ENCODE peak calls at places on chromosomes 12 and 14, in eight cellular contexts. U, E, M, H, L, S, B and G are unnamed samples.

GRCh38 chr12:108511633-108512540 is 3.2 kb upstream of the FICD start:
- DNase-seq in U (peak; percentile 42), E (peak; percentile 78), M (peak; percentile 67), H (peak; percentile 88), L (peak; percentile 65), S (peak; percentile 76), B (peak; percentile 78), G (peak; percentile 83)

GRCh38 chr14:67510836-67511235 is 22.3 kb upstream of the PLEKHH1 start:
- DNase-seq in U (no peak), E (no peak), M (no peak), H (no peak), L (no peak), S (no peak), B (no peak), G (no peak)

GRCh38 chr14:64059454-64060198 is 206.8 kb downstream of the SYNE2 start:
- DNase-seq in U (no peak), E (no peak), M (no peak), H (no peak), L (no peak), S (no peak), B (no peak), G (no peak)

GRCh38 chr12:124663771-124664366 is 96.5 kb upstream of the NCOR2 start:
- DNase-seq in U (no peak), E (no peak), M (no peak), H (no peak), L (no peak), S (no peak), B (no peak), G (no peak)

GRCh38 chr12:112908548-112908947 is 1.8 kb downstream of the OAS1 start:
- DNase-seq in U (no peak), E (no peak), M (no peak), H (no peak), L (no peak), S (no peak), B (no peak), G (peak; percentile 12)

GRCh38 chr14:68977741-68978549 is 1.2 kb downstream of the ACTN1 start:
- DNase-seq in U (peak; percentile 96), E (peak; percentile 82), M (peak; percentile 67), H (peak; percentile 94), L (peak; percentile 95), S (peak; percentile 44), B (peak; percentile 94), G (peak; percentile 85)

GRCh38 chr14:52998376-52999010 is 47.6 kb upstream of the FERMT2 start:
- DNase-seq in U (peak; percentile 88), E (no peak), M (no peak), H (no peak), L (peak; percentile 97), S (no peak), B (peak; percentile 92), G (peak; percentile 91)

GRCh38 chr12:31874961-31875608 is 84.1 kb upstream of the RESF1 start:
- DNase-seq in U (peak; percentile 8), E (peak; percentile 54), M (peak; percentile 40), H (peak; percentile 80), L (peak; percentile 83), S (peak; percentile 55), B (peak; percentile 97), G (peak; percentile 88)

GRCh38 chr12:92094751-92095161 is 50.9 kb downstream of the BTG1 start:
- DNase-seq in U (no peak), E (no peak), M (no peak), H (peak; percentile 38), L (peak; percentile 30), S (no peak), B (peak; percentile 44), G (peak; percentile 39)

GRCh38 chr14:105132921-105133320 is 35.7 kb downstream of the JAG2 start:
- DNase-seq in U (no peak), E (no peak), M (no peak), H (no peak), L (no peak), S (no peak), B (no peak), G (no peak)

GRCh38 chr14:41607966-41608663 is 1.4 kb downstream of the LRFN5 start:
- DNase-seq in U (no peak), E (no peak), M (no peak), H (no peak), L (no peak), S (no peak), B (peak; percentile 10), G (peak; percentile 11)

GRCh38 chr14:34874386-34875030 is 652 bp downstream of the BAZ1A start:
- DNase-seq in U (no peak), E (peak; percentile 43), M (peak; percentile 21), H (peak; percentile 74), L (peak; percentile 49), S (peak; percentile 52), B (peak; percentile 64), G (peak; percentile 70)

GRCh38 chr14:76651410-76652055 is 109.7 kb upstream of the VASH1 start:
- DNase-seq in U (no peak), E (no peak), M (no peak), H (no peak), L (no peak), S (no peak), B (no peak), G (no peak)

GRCh38 chr12:101671157-101671791 is 26.2 kb upstream of the CHPT1 start:
- DNase-seq in U (no peak), E (peak; percentile 24), M (no peak), H (peak; percentile 84), L (no peak), S (peak; percentile 38), B (no peak), G (no peak)

GRCh38 chr12:76529226-76529918 is 30.2 kb downstream of the OSBPL8 start:
- DNase-seq in U (no peak), E (no peak), M (no peak), H (peak; percentile 33), L (peak; percentile 14), S (no peak), B (peak; percentile 19), G (no peak)

GRCh38 chr12:57280234-57281062 is 29.5 kb upstream of the STAC3 start:
- DNase-seq in U (peak; percentile 91), E (no peak), M (peak; percentile 78), H (peak; percentile 85), L (peak; percentile 99), S (peak; percentile 39), B (peak; percentile 96), G (peak; percentile 93)
- H3K4me3 ChIP-seq in U (peak overlapping the region; percentile 38), E (no peak overlapping the region), M (no peak overlapping the region), H (no peak overlapping the region), L (peak overlapping the region; percentile 5), S (no peak overlapping the region), B (no peak overlapping the region), G (peak overlapping the region; percentile 30)

GRCh38 chr14:60233891-60234290 is 15.1 kb upstream of the PPM1A start:
- DNase-seq in U (no peak), E (no peak), M (no peak), H (no peak), L (no peak), S (no peak), B (no peak), G (no peak)

GRCh38 chr14:60235440-60235839 is 13.6 kb upstream of the PPM1A start:
- DNase-seq in U (no peak), E (no peak), M (no peak), H (no peak), L (no peak), S (no peak), B (no peak), G (no peak)

GRCh38 chr14:60232185-60232584 is 16.8 kb upstream of the PPM1A start:
- DNase-seq in U (no peak), E (no peak), M (no peak), H (no peak), L (no peak), S (no peak), B (no peak), G (no peak)

GRCh38 chr14:60229614-60230013 is 19.4 kb upstream of the PPM1A start:
- DNase-seq in U (no peak), E (no peak), M (no peak), H (no peak), L (no peak), S (no peak), B (no peak), G (no peak)

DNA sequence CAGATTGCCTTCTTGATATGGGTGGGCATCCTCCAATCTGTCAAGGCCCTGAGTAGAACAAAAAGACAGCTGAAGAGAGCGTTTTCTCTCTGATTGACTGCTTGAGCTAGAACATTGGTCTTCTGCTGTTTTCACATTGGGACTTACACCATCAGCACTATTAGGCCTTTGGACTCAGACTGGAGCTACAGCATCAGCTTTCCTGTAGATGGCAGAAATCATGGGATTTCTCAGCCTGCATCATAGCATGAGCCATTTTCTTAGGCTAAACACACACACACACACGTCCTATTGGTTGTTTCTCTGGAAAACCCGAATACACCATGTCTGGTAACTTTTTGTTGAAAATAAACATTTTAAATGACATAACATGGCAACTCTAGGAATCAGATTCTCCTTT is 15.8 kb upstream of the PPM1A start:
- DNase-seq in U (no peak), E (no peak), M (no peak), H (no peak), L (peak; percentile 10), S (no peak), B (no peak), G (peak; percentile 17)
- TF ChIP-seq CTCF in U (no peak), E (no peak), M (no peak), H (no peak), L (no peak), S (no peak), B (no peak), G (peak; percentile 10)

GRCh38 chr12:51333536-51333935 is 9.6 kb upstream of the BIN2 start:
- DNase-seq in U (no peak), E (no peak), M (no peak), H (no peak), L (no peak), S (no peak), B (no peak), G (no peak)

GRCh38 chr12:51328587-51328986 is 4.6 kb upstream of the BIN2 start:
- DNase-seq in U (no peak), E (no peak), M (no peak), H (peak; percentile 54), L (no peak), S (no peak), B (no peak), G (no peak)

GRCh38 chr12:51330186-51330585 is 6.2 kb upstream of the BIN2 start:
- DNase-seq in U (no peak), E (no peak), M (no peak), H (no peak), L (peak; percentile 37), S (no peak), B (no peak), G (no peak)

GRCh38 chr12:51326762-51327439 is 2.9 kb upstream of the BIN2 start:
- DNase-seq in U (no peak), E (peak; percentile 37), M (no peak), H (peak; percentile 99), L (peak; percentile 49), S (no peak), B (peak; percentile 82), G (peak; percentile 79)

GRCh38 chr12:51329742-51330141 is 5.8 kb upstream of the BIN2 start:
- DNase-seq in U (no peak), E (no peak), M (no peak), H (peak; percentile 84), L (no peak), S (no peak), B (no peak), G (no peak)
- H3K4me3 ChIP-seq in U (no peak overlapping the region), E (no peak overlapping the region), M (no peak overlapping the region), H (peak overlapping the region; percentile 51), L (no peak overlapping the region), S (no peak overlapping the region), B (no peak overlapping the region), G (no peak overlapping the region)

DNA sequence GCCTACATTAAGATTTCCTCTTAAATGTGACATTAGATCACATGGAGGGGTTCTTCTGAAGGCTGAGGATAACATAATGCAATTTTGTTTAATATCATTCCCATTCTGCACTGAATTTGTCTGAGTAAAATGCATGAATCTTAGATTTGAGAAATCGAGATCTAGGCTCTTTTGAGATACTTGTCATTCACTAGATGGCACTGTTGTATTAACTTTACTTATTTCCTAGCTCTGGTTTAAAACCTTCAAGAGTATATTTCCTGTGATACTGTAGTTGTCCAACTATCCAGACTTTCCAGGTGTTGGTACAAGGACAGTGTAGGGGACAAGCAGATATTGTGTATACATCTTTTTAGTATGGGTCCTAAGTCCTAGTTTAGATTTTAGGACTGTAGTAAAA is 91.7 kb upstream of the SEL1L start:
- DNase-seq in U (no peak), E (no peak), M (peak; percentile 8), H (peak; percentile 46), L (no peak), S (no peak), B (peak; percentile 20), G (peak; percentile 12)
- TF ChIP-seq CTCF in U (no peak), E (peak; percentile 61), M (peak; percentile 58), H (no peak), L (no peak), S (peak; percentile 13), B (no peak), G (no peak)